ENCODE peak calls at places on chromosomes 1 and 21, in five cellular contexts. One of them, this sample, is unnamed.

GRCh38 chr21:45458281-45459170 is 53.6 kb downstream of the COL18A1 start:
- DNase-seq in NT2/D1: no peak
- DNase-seq in H1: no peak
- DNase-seq in K562: no peak
- DNase-seq in GM12878: no peak
- DNase-seq in this sample: no peak

GRCh38 chr1:165222580-165222979 is 133.9 kb downstream of the LMX1A start:
- DNase-seq in H1: no peak
- DNase-seq in K562: no peak
- DNase-seq in GM12878: no peak
- DNase-seq in NT2/D1: no peak
- DNase-seq in this sample: no peak

GRCh38 chr1:205963756-205964155 is 20.5 kb upstream of the SLC26A9 start:
- DNase-seq in NT2/D1: no peak
- DNase-seq in K562: no peak
- DNase-seq in H1: no peak
- DNase-seq in GM12878: no peak
- DNase-seq in this sample: no peak

GRCh38 chr1:204550926-204551325 is 34.7 kb downstream of the MDM4 start:
- DNase-seq in K562: no peak
- DNase-seq in NT2/D1: no peak
- DNase-seq in H1: no peak
- DNase-seq in GM12878: no peak
- DNase-seq in this sample: no peak

GRCh38 chr1:205410581-205411298 is 11.1 kb downstream of the LEMD1 start:
- DNase-seq in K562: no peak
- DNase-seq in NT2/D1: no peak
- DNase-seq in H1: no peak
- DNase-seq in GM12878: no peak
- DNase-seq in this sample: no peak

GRCh38 chr1:93338426-93338825 is 7.3 kb upstream of the DR1 start:
- DNase-seq in NT2/D1: no peak
- DNase-seq in GM12878: no peak
- DNase-seq in H1: no peak
- DNase-seq in K562: no peak
- DNase-seq in this sample: peak; percentile 64

GRCh38 chr1:77424236-77424635 is 142.4 kb downstream of the AK5 start:
- DNase-seq in K562: no peak
- DNase-seq in H1: no peak
- DNase-seq in NT2/D1: no peak
- DNase-seq in GM12878: no peak
- DNase-seq in this sample: no peak

GRCh38 chr1:226736908-226737818 is 1.9 kb downstream of the ITPKB start:
- DNase-seq in H1: peak; percentile 71
- DNase-seq in GM12878: no peak
- DNase-seq in K562: no peak
- DNase-seq in NT2/D1: no peak
- DNase-seq in this sample: no peak

GRCh38 chr1:241612533-241613505 is 27.4 kb downstream of the CHML start:
- DNase-seq in H1: no peak
- DNase-seq in K562: no peak
- DNase-seq in NT2/D1: no peak
- DNase-seq in GM12878: no peak
- DNase-seq in this sample: no peak

GRCh38 chr21:21210552-21210951 is 212.3 kb downstream of the NCAM2 start:
- DNase-seq in H1: no peak
- DNase-seq in GM12878: no peak
- DNase-seq in K562: no peak
- DNase-seq in NT2/D1: no peak
- DNase-seq in this sample: no peak

GRCh38 chr1:159909381-159909780 is 9.4 kb upstream of the CFAP45 start:
- DNase-seq in GM12878: no peak
- DNase-seq in H1: no peak
- DNase-seq in K562: no peak
- DNase-seq in NT2/D1: no peak
- DNase-seq in this sample: no peak

GRCh38 chr1:232780354-232780753 is 24.9 kb upstream of the MAP10 start:
- DNase-seq in NT2/D1: no peak
- DNase-seq in K562: no peak
- DNase-seq in H1: no peak
- DNase-seq in GM12878: no peak
- DNase-seq in this sample: no peak

GRCh38 chr21:42218836-42219605 is at the start of gene ABCG1:
- DNase-seq in K562: peak; percentile 43
- DNase-seq in H1: peak; percentile 84
- DNase-seq in NT2/D1: peak; percentile 42
- DNase-seq in GM12878: no peak
- DNase-seq in this sample: no peak

GRCh38 chr1:203129501-203130231 is 2.1 kb downstream of the ADORA1 start:
- DNase-seq in K562: no peak
- DNase-seq in H1: peak; percentile 34
- DNase-seq in GM12878: no peak
- DNase-seq in NT2/D1: no peak
- DNase-seq in this sample: no peak

GRCh38 chr1:153344718-153345025 is 4.0 kb downstream of the PGLYRP4 start:
- DNase-seq in K562: no peak
- DNase-seq in GM12878: no peak
- DNase-seq in NT2/D1: no peak
- DNase-seq in H1: peak; percentile 8
- DNase-seq in this sample: no peak

GRCh38 chr1:114702699-114703098 is 7.4 kb upstream of the AMPD1 start:
- DNase-seq in GM12878: no peak
- DNase-seq in H1: no peak
- DNase-seq in K562: no peak
- DNase-seq in NT2/D1: no peak
- DNase-seq in this sample: no peak

GRCh38 chr1:7693662-7694061 is 77.4 kb upstream of the VAMP3 start:
- DNase-seq in H1: no peak
- DNase-seq in GM12878: no peak
- DNase-seq in K562: no peak
- DNase-seq in NT2/D1: no peak
- DNase-seq in this sample: no peak

GRCh38 chr1:118340928-118341905 is 156.2 kb upstream of the SPAG17 start:
- DNase-seq in NT2/D1: no peak
- DNase-seq in GM12878: no peak
- DNase-seq in H1: no peak
- DNase-seq in K562: no peak
- DNase-seq in this sample: no peak

GRCh38 chr1:29177022-29177705 is 4.5 kb downstream of the SRSF4 start:
- DNase-seq in NT2/D1: no peak
- DNase-seq in GM12878: no peak
- DNase-seq in K562: no peak
- DNase-seq in H1: no peak
- DNase-seq in this sample: no peak

GRCh38 chr21:38505654-38506523 is 7.6 kb upstream of the ERG start:
- DNase-seq in K562: no peak
- DNase-seq in NT2/D1: peak; percentile 72
- DNase-seq in H1: no peak
- DNase-seq in GM12878: no peak
- DNase-seq in this sample: peak; percentile 42

GRCh38 chr1:169586395-169587255 is at the start of gene F5:
- DNase-seq in GM12878: no peak
- DNase-seq in K562: peak; percentile 17
- DNase-seq in NT2/D1: peak; percentile 80
- DNase-seq in H1: peak; percentile 77
- DNase-seq in this sample: peak; percentile 58

GRCh38 chr1:207302618-207303408 is 18.7 kb upstream of the CD55 start:
- DNase-seq in NT2/D1: no peak
- DNase-seq in GM12878: no peak
- DNase-seq in K562: no peak
- DNase-seq in H1: no peak
- DNase-seq in this sample: no peak

GRCh38 chr1:88217386-88217785 is 466.7 kb upstream of the PKN2 start:
- DNase-seq in GM12878: no peak
- DNase-seq in NT2/D1: no peak
- DNase-seq in K562: no peak
- DNase-seq in H1: no peak
- DNase-seq in this sample: no peak

GRCh38 chr1:21261551-21262281 is 28.5 kb downstream of the ECE1 start:
- DNase-seq in GM12878: no peak
- DNase-seq in H1: no peak
- DNase-seq in NT2/D1: no peak
- DNase-seq in K562: peak; percentile 71
- DNase-seq in this sample: peak; percentile 64

GRCh38 chr1:2528966-2529750 is 905 bp downstream of the HES5 start:
- DNase-seq in H1: peak; percentile 77
- DNase-seq in NT2/D1: no peak
- DNase-seq in K562: peak; percentile 74
- DNase-seq in GM12878: no peak
- DNase-seq in this sample: no peak

GRCh38 chr1:154863702-154864174 is 6.3 kb downstream of the KCNN3 start:
- DNase-seq in NT2/D1: no peak
- DNase-seq in H1: peak; percentile 76
- DNase-seq in GM12878: peak; percentile 85
- DNase-seq in K562: peak; percentile 74
- DNase-seq in this sample: peak; percentile 42

GRCh38 chr1:205257735-205258134 is 30.0 kb downstream of the TMCC2 start:
- DNase-seq in H1: no peak
- DNase-seq in GM12878: no peak
- DNase-seq in K562: no peak
- DNase-seq in NT2/D1: no peak
- DNase-seq in this sample: no peak

GRCh38 chr1:59013276-59013927 is 229.6 kb upstream of the JUN start:
- DNase-seq in NT2/D1: peak; percentile 87
- DNase-seq in GM12878: no peak
- DNase-seq in H1: peak; percentile 52
- DNase-seq in K562: no peak
- DNase-seq in this sample: no peak

GRCh38 chr21:15164678-15165303 is 100.0 kb upstream of the NRIP1 start:
- DNase-seq in K562: no peak
- DNase-seq in NT2/D1: no peak
- DNase-seq in H1: no peak
- DNase-seq in GM12878: no peak
- DNase-seq in this sample: no peak

GRCh38 chr1:207910678-207911354 is at the start of gene CD34:
- DNase-seq in K562: no peak
- DNase-seq in H1: peak; percentile 72
- DNase-seq in NT2/D1: peak; percentile 20
- DNase-seq in GM12878: no peak
- DNase-seq in this sample: no peak

GRCh38 chr1:12001996-12002493 is 17.3 kb upstream of the MIIP start:
- DNase-seq in NT2/D1: no peak
- DNase-seq in H1: no peak
- DNase-seq in GM12878: no peak
- DNase-seq in K562: no peak
- DNase-seq in this sample: peak; percentile 19
- TF ChIP-seq ZNF274 in NT2/D1: no peak
- TF ChIP-seq ZNF274 in H1: no peak
- TF ChIP-seq ZNF274 in GM12878: no peak
- TF ChIP-seq ZNF274 in K562: no peak
- TF ChIP-seq ZNF274 in this sample: no peak

GRCh38 chr1:9416506-9416905 is 122.8 kb upstream of the SLC25A33 start:
- DNase-seq in NT2/D1: no peak
- DNase-seq in GM12878: no peak
- DNase-seq in H1: no peak
- DNase-seq in K562: no peak
- DNase-seq in this sample: no peak

GRCh38 chr1:9410737-9411297 is 118.1 kb downstream of the SPSB1 start:
- DNase-seq in NT2/D1: no peak
- DNase-seq in GM12878: peak; percentile 69
- DNase-seq in K562: no peak
- DNase-seq in H1: no peak
- DNase-seq in this sample: peak; percentile 22

GRCh38 chr1:9413143-9413876 is 120.6 kb downstream of the SPSB1 start:
- DNase-seq in K562: no peak
- DNase-seq in H1: peak; percentile 59
- DNase-seq in NT2/D1: no peak
- DNase-seq in GM12878: peak; percentile 89
- DNase-seq in this sample: peak; percentile 56

GRCh38 chr1:9416918-9417500 is 122.3 kb upstream of the SLC25A33 start:
- DNase-seq in NT2/D1: no peak
- DNase-seq in H1: no peak
- DNase-seq in K562: no peak
- DNase-seq in GM12878: no peak
- DNase-seq in this sample: no peak

GRCh38 chr1:9413877-9414213 is 121.2 kb downstream of the SPSB1 start:
- DNase-seq in K562: no peak
- DNase-seq in NT2/D1: no peak
- DNase-seq in GM12878: no peak
- DNase-seq in H1: no peak
- DNase-seq in this sample: no peak
- H3K4me1 ChIP-seq in K562: no peaks in the 10 kb centered on the region
- H3K4me1 ChIP-seq in NT2/D1: peaks cover 12% of the 10 kb centered on the region
- H3K4me1 ChIP-seq in GM12878: peaks cover 61% of the 10 kb centered on the region
- H3K4me1 ChIP-seq in H1: peaks cover 7% of the 10 kb centered on the region
- H3K4me1 ChIP-seq in this sample: peaks cover 28% of the 10 kb centered on the region

GRCh38 chr1:156122519-156123355 is 8.2 kb downstream of the LMNA start:
- DNase-seq in K562: peak; percentile 55
- DNase-seq in H1: no peak
- DNase-seq in GM12878: no peak
- DNase-seq in NT2/D1: no peak
- DNase-seq in this sample: no peak

GRCh38 chr1:156119503-156120209 is 5.1 kb downstream of the LMNA start:
- DNase-seq in H1: no peak
- DNase-seq in NT2/D1: no peak
- DNase-seq in K562: peak; percentile 71
- DNase-seq in GM12878: no peak
- DNase-seq in this sample: no peak

GRCh38 chr1:156120318-156120717 is 5.8 kb downstream of the LMNA start:
- DNase-seq in GM12878: no peak
- DNase-seq in H1: no peak
- DNase-seq in K562: no peak
- DNase-seq in NT2/D1: no peak
- DNase-seq in this sample: no peak

GRCh38 chr1:156122086-156122485 is 7.6 kb downstream of the LMNA start:
- DNase-seq in K562: no peak
- DNase-seq in H1: no peak
- DNase-seq in GM12878: no peak
- DNase-seq in NT2/D1: no peak
- DNase-seq in this sample: no peak

GRCh38 chr1:156121441-156121840 is 6.9 kb downstream of the LMNA start:
- DNase-seq in K562: no peak
- DNase-seq in NT2/D1: no peak
- DNase-seq in GM12878: no peak
- DNase-seq in H1: no peak
- DNase-seq in this sample: no peak
- H3K4me3 ChIP-seq in K562: no peak overlapping the region
- H3K4me3 ChIP-seq in NT2/D1: no peak overlapping the region
- H3K4me3 ChIP-seq in GM12878: no peak overlapping the region
- H3K4me3 ChIP-seq in H1: no peak overlapping the region
- H3K4me3 ChIP-seq in this sample: peak overlapping the region; percentile 52

GRCh38 chr1:222171005-222171404 is 376.9 kb downstream of the HHIPL2 start:
- DNase-seq in K562: no peak
- DNase-seq in H1: peak; percentile 42
- DNase-seq in NT2/D1: peak; percentile 32
- DNase-seq in GM12878: peak; percentile 23
- DNase-seq in this sample: peak; percentile 21
- TF ChIP-seq ZNF274 in K562: no peak
- TF ChIP-seq ZNF274 in H1: no peak
- TF ChIP-seq ZNF274 in NT2/D1: no peak
- TF ChIP-seq ZNF274 in GM12878: no peak
- TF ChIP-seq ZNF274 in this sample: no peak